ENCODE peak calls at places on chromosome 2, in four cellular contexts. P, K, S and V are unnamed samples.
A peak's percentile ranks its signal among the peaks of the same experiment; 100 is the strongest.

GRCh38 chr2:235903803-235904637 is 264.2 kb downstream of the GBX2 start:
- DNase-seq in P (no peak), K (no peak), S (no peak), V (no peak)

GRCh38 chr2:118705032-118705431 is 142.4 kb downstream of the EN1 start:
- DNase-seq in P (no peak), K (no peak), S (peak; percentile 50), V (peak; percentile 49)

GRCh38 chr2:8669157-8669852 is 12.6 kb upstream of the ID2 start:
- DNase-seq in P (no peak), K (no peak), S (peak; percentile 75), V (no peak)

GRCh38 chr2:9107168-9108025 is 99.2 kb upstream of the ASAP2 start:
- DNase-seq in P (no peak), K (no peak), S (no peak), V (no peak)

GRCh38 chr2:10655074-10655840 is 34.5 kb downstream of the NOL10 start:
- DNase-seq in P (no peak), K (no peak), S (no peak), V (no peak)

GRCh38 chr2:21131861-21132260 is 8.1 kb downstream of the TDRD15 start:
- DNase-seq in P (no peak), K (no peak), S (no peak), V (no peak)

GRCh38 chr2:217990389-217990788 is 12.4 kb downstream of the TNS1 start:
- DNase-seq in P (no peak), K (no peak), S (no peak), V (no peak)

GRCh38 chr2:15713475-15713874 is 121.8 kb downstream of the DDX1 start:
- DNase-seq in P (no peak), K (no peak), S (no peak), V (no peak)

GRCh38 chr2:147538088-147538487 is 306.7 kb upstream of the ACVR2A start:
- DNase-seq in P (no peak), K (no peak), S (peak; percentile 3), V (no peak)

GRCh38 chr2:29284671-29285070 is 169.5 kb downstream of the CLIP4 start:
- DNase-seq in P (no peak), K (no peak), S (no peak), V (no peak)

GRCh38 chr2:101329026-101329425 is 20.5 kb upstream of the RNF149 start:
- DNase-seq in P (no peak), K (no peak), S (no peak), V (no peak)

GRCh38 chr2:219991116-219991515 is 363.7 kb downstream of the SLC4A3 start:
- DNase-seq in P (no peak), K (no peak), S (no peak), V (no peak)

GRCh38 chr2:182416861-182417260 is 10.0 kb downstream of the PDE1A start:
- DNase-seq in P (no peak), K (no peak), S (no peak), V (no peak)

GRCh38 chr2:50979495-50979894 is 52.4 kb downstream of the NRXN1 start:
- DNase-seq in P (no peak), K (no peak), S (no peak), V (no peak)

GRCh38 chr2:128624425-128624795 is 305.7 kb upstream of the HS6ST1 start:
- DNase-seq in P (no peak), K (no peak), S (no peak), V (no peak)

GRCh38 chr2:237060518-237061312 is 25.0 kb upstream of the COPS8 start:
- DNase-seq in P (peak; percentile 48), K (no peak), S (no peak), V (no peak)

GRCh38 chr2:232230557-232230956 is 148.0 kb upstream of the ALPP start:
- DNase-seq in P (peak; percentile 3), K (no peak), S (no peak), V (no peak)

GRCh38 chr2:175176624-175177023 is 4.9 kb downstream of the ATP5MC3 start:
- DNase-seq in P (no peak), K (no peak), S (no peak), V (no peak)

GRCh38 chr2:75788925-75789324 is 78.2 kb upstream of the GCFC2 start:
- DNase-seq in P (no peak), K (no peak), S (no peak), V (no peak)

GRCh38 chr2:168652997-168653906 is 149.2 kb upstream of the NOSTRIN start:
- DNase-seq in P (no peak), K (no peak), S (no peak), V (no peak)

GRCh38 chr2:383173-383572 is 95.3 kb upstream of the ALKAL2 start:
- DNase-seq in P (no peak), K (no peak), S (no peak), V (no peak)

GRCh38 chr2:46183426-46183825 is 113.8 kb upstream of the EPAS1 start:
- DNase-seq in P (no peak), K (no peak), S (no peak), V (peak; percentile 69)
- TF ChIP-seq CTCF in P (no peak), K (no peak), S (no peak), V (no peak)

GRCh38 chr2:12448846-12449480 is 267.8 kb upstream of the TRIB2 start:
- DNase-seq in P (no peak), K (no peak), S (peak; percentile 29), V (no peak)

GRCh38 chr2:12453731-12454130 is 263.0 kb upstream of the TRIB2 start:
- DNase-seq in P (no peak), K (no peak), S (no peak), V (no peak)

GRCh38 chr2:12455626-12456025 is 261.1 kb upstream of the TRIB2 start:
- DNase-seq in P (no peak), K (no peak), S (no peak), V (no peak)

GRCh38 chr2:12452211-12452610 is 264.5 kb upstream of the TRIB2 start:
- DNase-seq in P (no peak), K (no peak), S (no peak), V (no peak)

GRCh38 chr2:12451726-12452125 is 265.0 kb upstream of the TRIB2 start:
- DNase-seq in P (no peak), K (no peak), S (no peak), V (no peak)
- H3K4me3 ChIP-seq in P (no peak overlapping the region), K (no peak overlapping the region), S (no peak overlapping the region), V (no peak overlapping the region)

GRCh38 chr2:85015653-85016360 is 44.8 kb downstream of the KCMF1 start:
- DNase-seq in P (no peak), K (no peak), S (no peak), V (no peak)
- TF ChIP-seq CTCF in P (peak; percentile 15), K (no peak), S (peak; percentile 8), V (peak; percentile 19)

DNA sequence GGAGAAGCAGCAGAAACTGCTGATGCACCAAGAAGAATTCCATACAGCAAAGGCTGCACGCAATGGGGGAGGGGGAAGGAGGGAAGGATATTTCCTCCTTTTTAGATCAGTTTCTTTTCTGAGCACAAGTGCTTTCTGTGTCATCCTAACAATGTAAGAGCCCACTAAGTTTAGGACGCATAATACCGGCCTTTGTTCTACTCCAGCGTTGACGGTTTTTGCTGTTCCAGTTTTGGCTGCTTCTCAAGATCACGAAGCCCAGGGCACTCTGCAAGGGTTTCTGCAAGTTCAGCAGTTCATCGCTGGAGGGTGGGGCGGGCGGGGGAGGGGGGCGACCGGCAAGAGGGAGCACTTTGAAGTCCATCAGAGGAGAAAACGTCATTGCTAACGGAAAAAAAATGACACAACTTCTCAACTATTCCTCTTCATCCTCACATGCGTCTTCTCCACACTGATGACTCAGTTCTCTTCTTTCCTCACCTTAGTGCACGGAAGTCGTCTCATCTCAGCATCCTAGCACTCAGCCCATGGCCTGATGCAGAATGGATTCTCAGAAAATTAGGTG is 8.7 kb downstream of the FAM178B start:
- DNase-seq in P (peak; percentile 2), K (no peak), S (no peak), V (no peak)
- H3K4me3 ChIP-seq in P (no peak overlapping the region), K (no peak overlapping the region), S (no peak overlapping the region), V (peak overlapping the region; percentile 24)

GRCh38 chr2:213991454-213992108 is 419.3 kb upstream of the VWC2L start:
- DNase-seq in P (no peak), K (no peak), S (no peak), V (no peak)
- TF ChIP-seq CTCF in P (no peak), K (no peak), S (no peak), V (no peak)

DNA sequence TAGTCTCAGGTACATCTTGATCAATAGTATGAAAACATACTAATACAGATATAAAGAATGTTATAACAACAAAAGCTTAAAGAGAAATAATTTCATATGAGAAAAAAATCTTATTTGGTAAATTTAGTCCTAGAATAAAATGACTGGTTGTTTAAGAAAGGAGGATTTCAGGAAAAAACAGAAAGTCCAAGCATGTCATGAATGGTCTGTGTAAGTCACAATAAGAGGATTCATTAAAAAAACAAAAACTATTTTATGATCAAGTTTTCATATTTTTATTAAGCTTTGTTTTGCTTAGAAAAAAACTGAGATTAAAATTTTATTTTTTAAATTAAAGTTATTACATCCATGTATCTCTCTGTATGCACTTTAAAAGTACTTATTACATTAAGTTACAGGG is 353.9 kb upstream of the SPHKAP start:
- DNase-seq in P (peak; percentile 10), K (no peak), S (no peak), V (no peak)
- H3K4me3 ChIP-seq in P (no peak overlapping the region), K (no peak overlapping the region), S (no peak overlapping the region), V (no peak overlapping the region)